ENCODE peak calls at places on chromosome 4, in four cellular contexts. One of them, this sample, is unnamed.
A peak's percentile ranks its signal among the peaks of the same experiment; 100 is the strongest.

GRCh38 chr4:155703486-155704227 is 37.0 kb downstream of the GUCY1A1 start:
- DNase-seq in NCI-H774: no peak
- DNase-seq in renal cortical epithelial cell: peak; percentile 98
- DNase-seq in C1 segment of cervical spinal cord: no peak
- DNase-seq in this sample: no peak

GRCh38 chr4:32226201-32226600 is 1506.0 kb downstream of the PCDH7 start:
- DNase-seq in C1 segment of cervical spinal cord: no peak
- DNase-seq in renal cortical epithelial cell: peak; percentile 67
- DNase-seq in NCI-H774: no peak
- DNase-seq in this sample: no peak

GRCh38 chr4:15457401-15458201 is 12.1 kb upstream of the CC2D2A start:
- DNase-seq in C1 segment of cervical spinal cord: no peak
- DNase-seq in renal cortical epithelial cell: peak; percentile 67
- DNase-seq in NCI-H774: no peak
- DNase-seq in this sample: no peak

GRCh38 chr4:94561249-94562024 is 109.7 kb downstream of the PDLIM5 start:
- DNase-seq in NCI-H774: no peak
- DNase-seq in renal cortical epithelial cell: no peak
- DNase-seq in C1 segment of cervical spinal cord: no peak
- DNase-seq in this sample: no peak

GRCh38 chr4:81751531-81752291 is 280.0 kb upstream of the RASGEF1B start:
- DNase-seq in NCI-H774: no peak
- DNase-seq in renal cortical epithelial cell: no peak
- DNase-seq in C1 segment of cervical spinal cord: no peak
- DNase-seq in this sample: no peak

GRCh38 chr4:39541987-39542632 is 14.9 kb upstream of the UGDH start:
- DNase-seq in NCI-H774: no peak
- DNase-seq in renal cortical epithelial cell: peak; percentile 69
- DNase-seq in C1 segment of cervical spinal cord: no peak
- DNase-seq in this sample: no peak

GRCh38 chr4:152380185-152380584 is 155.7 kb downstream of the FBXW7 start:
- DNase-seq in renal cortical epithelial cell: no peak
- DNase-seq in NCI-H774: no peak
- DNase-seq in C1 segment of cervical spinal cord: no peak
- DNase-seq in this sample: no peak

GRCh38 chr4:74096265-74096980 is 2.6 kb downstream of the CXCL2 start:
- DNase-seq in renal cortical epithelial cell: peak; percentile 76
- DNase-seq in C1 segment of cervical spinal cord: no peak
- DNase-seq in NCI-H774: no peak
- DNase-seq in this sample: peak; percentile 22

GRCh38 chr4:73871911-73872310 is 2.7 kb downstream of the CXCL1 start:
- DNase-seq in NCI-H774: no peak
- DNase-seq in renal cortical epithelial cell: peak; percentile 72
- DNase-seq in C1 segment of cervical spinal cord: no peak
- DNase-seq in this sample: no peak

GRCh38 chr4:3898098-3898497 is 131.9 kb downstream of the ADRA2C start:
- DNase-seq in renal cortical epithelial cell: no peak
- DNase-seq in NCI-H774: no peak
- DNase-seq in C1 segment of cervical spinal cord: no peak
- DNase-seq in this sample: peak; percentile 70

GRCh38 chr4:92381640-92382039 is 77.9 kb downstream of the GRID2 start:
- DNase-seq in renal cortical epithelial cell: peak; percentile 61
- DNase-seq in C1 segment of cervical spinal cord: no peak
- DNase-seq in NCI-H774: no peak
- DNase-seq in this sample: no peak

GRCh38 chr4:138616775-138617174 is 374.6 kb upstream of the SLC7A11 start:
- DNase-seq in NCI-H774: no peak
- DNase-seq in renal cortical epithelial cell: no peak
- DNase-seq in C1 segment of cervical spinal cord: no peak
- DNase-seq in this sample: no peak